ENCODE peak calls at places on chromosomes 5 and 9, in nine cellular contexts. K is heart right ventricle; W is omental fat pad; U is activated CD4-positive, CD25-positive, alpha-beta regulatory T cell treated with anti-CD3 and anti-CD28 coated beads, Interleukin-2, amount 50 U/mL, for 24 hours; D is thoracic aorta; V is activated T-cell treated with anti-CD3 and anti-CD28 coated beads, Interleukin-2, amount 50 U/mL, for 72 hours; Y is activated CD8-positive, alpha-beta T cell treated with anti-CD3 and anti-CD28 coated beads, Interleukin-2, amount 10 ng/mL, durations not matched to agents 7 days and 5 days; E is foreskin keratinocyte; B is activated CD8-positive, alpha-beta memory T cell treated with anti-CD3 and anti-CD28 coated beads, Interleukin-2, amount 10 ng/mL, durations not matched to agents 7 days and 5 days. N is an unnamed sample.

GRCh38 chr5:143336485-143336884 is 67.0 kb downstream of the NR3C1 start:
- ATAC-seq in K (peak), W (no peak), U (no peak), D (no peak), V (no peak), Y (no peak), E (no peak), B (no peak), N (no peak)

GRCh38 chr9:129889461-129889935 is 54.2 kb downstream of the USP20 start:
- ATAC-seq in K (no peak), W (no peak), U (no peak), D (no peak), V (no peak), Y (no peak), E (no peak), B (no peak), N (no peak)

GRCh38 chr5:488241-488640 is 36.0 kb downstream of the SLC9A3 start:
- ATAC-seq in K (no peak), W (no peak), U (no peak), D (no peak), V (no peak), Y (no peak), E (no peak), B (no peak), N (no peak)

GRCh38 chr5:19795218-19795617 is 192.8 kb downstream of the CDH18 start:
- ATAC-seq in K (no peak), W (no peak), U (no peak), D (no peak), V (no peak), Y (no peak), E (no peak), B (no peak), N (peak)

GRCh38 chr9:127971357-127972315 is 9.2 kb downstream of the EEIG1 start:
- ATAC-seq in K (no peak), W (no peak), U (no peak), D (no peak), V (peak), Y (peak), E (no peak), B (peak), N (no peak)

GRCh38 chr9:70478963-70479641 is 64.6 kb upstream of the KLF9 start:
- ATAC-seq in K (no peak), W (peak), U (no peak), D (no peak), V (no peak), Y (no peak), E (no peak), B (no peak), N (peak)

GRCh38 chr5:39192449-39193160 is 26.8 kb downstream of the FYB1 start:
- ATAC-seq in K (no peak), W (no peak), U (no peak), D (no peak), V (no peak), Y (no peak), E (no peak), B (no peak), N (no peak)

GRCh38 chr5:80809451-80809850 is 150.7 kb upstream of the RASGRF2 start:
- ATAC-seq in K (no peak), W (no peak), U (no peak), D (no peak), V (no peak), Y (no peak), E (no peak), B (no peak), N (no peak)

GRCh38 chr9:125674981-125675973 is 31.7 kb downstream of the MAPKAP1 start:
- ATAC-seq in K (peak), W (peak), U (no peak), D (peak), V (no peak), Y (no peak), E (peak), B (no peak), N (no peak)

GRCh38 chr5:115355777-115356381 is 59.4 kb upstream of the CCDC112 start:
- ATAC-seq in K (no peak), W (no peak), U (no peak), D (no peak), V (no peak), Y (no peak), E (no peak), B (no peak), N (no peak)

GRCh38 chr5:87432460-87432859 is 19.7 kb upstream of the CCNH start:
- ATAC-seq in K (no peak), W (no peak), U (peak), D (no peak), V (peak), Y (no peak), E (no peak), B (no peak), N (no peak)

GRCh38 chr5:5063533-5063953 is 76.6 kb upstream of the ADAMTS16 start:
- ATAC-seq in K (no peak), W (no peak), U (no peak), D (no peak), V (no peak), Y (no peak), E (no peak), B (no peak), N (no peak)

GRCh38 chr5:140344683-140345423 is 1.6 kb downstream of the HBEGF start:
- ATAC-seq in K (no peak), W (peak), U (peak), D (no peak), V (peak), Y (no peak), E (peak), B (no peak), N (peak)

GRCh38 chr9:111038336-111039202 is at the start of gene LPAR1:
- ATAC-seq in K (peak), W (peak), U (no peak), D (no peak), V (peak), Y (no peak), E (peak), B (no peak), N (peak)

GRCh38 chr5:7823601-7824000 is 27.3 kb downstream of the CFAP90 start:
- ATAC-seq in K (no peak), W (no peak), U (no peak), D (no peak), V (no peak), Y (no peak), E (no peak), B (no peak), N (no peak)

GRCh38 chr5:152170350-152170749 is 234.7 kb downstream of the NMUR2 start:
- ATAC-seq in K (no peak), W (no peak), U (no peak), D (no peak), V (no peak), Y (no peak), E (no peak), B (no peak), N (no peak)

GRCh38 chr5:14781106-14781505 is 90.5 kb downstream of the ANKH start:
- ATAC-seq in K (no peak), W (no peak), U (no peak), D (peak), V (no peak), Y (no peak), E (no peak), B (no peak), N (no peak)

GRCh38 chr5:160262665-160263064 is 33.4 kb downstream of the FABP6 start:
- ATAC-seq in K (peak), W (no peak), U (no peak), D (no peak), V (no peak), Y (no peak), E (no peak), B (no peak), N (no peak)

GRCh38 chr5:137332296-137332695 is 166.8 kb downstream of the SPOCK1 start:
- ATAC-seq in K (peak), W (no peak), U (no peak), D (no peak), V (no peak), Y (no peak), E (no peak), B (no peak), N (no peak)

GRCh38 chr5:26553079-26553478 is 485.3 kb downstream of the CDH9 start:
- ATAC-seq in K (no peak), W (no peak), U (no peak), D (no peak), V (no peak), Y (no peak), E (no peak), B (no peak), N (peak)

GRCh38 chr5:95261369-95262175 is 23.3 kb downstream of the MCTP1 start:
- ATAC-seq in K (peak), W (no peak), U (no peak), D (no peak), V (no peak), Y (no peak), E (peak), B (no peak), N (no peak)

GRCh38 chr5:163503106-163504090 is 2.0 kb upstream of the MAT2B start:
- ATAC-seq in K (peak), W (no peak), U (no peak), D (no peak), V (no peak), Y (no peak), E (peak), B (no peak), N (peak)

GRCh38 chr9:134408389-134408788 is 82.1 kb downstream of the RXRA start:
- ATAC-seq in K (peak), W (no peak), U (no peak), D (no peak), V (no peak), Y (no peak), E (no peak), B (no peak), N (no peak)

GRCh38 chr5:96709152-96709821 is 47.1 kb downstream of the CAST start:
- ATAC-seq in K (peak), W (peak), U (no peak), D (no peak), V (no peak), Y (no peak), E (peak), B (no peak), N (peak)

GRCh38 chr9:73129941-73130695 is 21.5 kb upstream of the ANXA1 start:
- ATAC-seq in K (no peak), W (no peak), U (no peak), D (no peak), V (no peak), Y (no peak), E (no peak), B (no peak), N (no peak)

GRCh38 chr5:16467363-16468219 is 2.0 kb upstream of the ZNF622 start:
- ATAC-seq in K (peak), W (peak), U (peak), D (no peak), V (peak), Y (no peak), E (peak), B (peak), N (peak)

GRCh38 chr5:176514244-176514918 is 22.8 kb downstream of the RNF44 start:
- ATAC-seq in K (no peak), W (no peak), U (no peak), D (no peak), V (no peak), Y (no peak), E (no peak), B (no peak), N (no peak)

GRCh38 chr9:107112707-107113243 is 170.3 kb upstream of the RAD23B start:
- ATAC-seq in K (no peak), W (no peak), U (no peak), D (no peak), V (no peak), Y (no peak), E (no peak), B (no peak), N (no peak)

GRCh38 chr5:180799902-180800801 is 2.5 kb downstream of the MGAT1 start:
- ATAC-seq in K (no peak), W (no peak), U (peak), D (no peak), V (peak), Y (no peak), E (peak), B (no peak), N (peak)

N was measured in esophagus mucosa.